ENCODE peak calls at places on chromosome 15, in six cellular contexts. One of them, this sample, is unnamed.

GRCh38 chr15:72009207-72009606 is 108.7 kb downstream of the MYO9A start:
- DNase-seq in HFFc6: no peak
- DNase-seq in spleen: no peak
- DNase-seq in HL-60: no peak
- DNase-seq in psoas muscle: no peak
- DNase-seq in AG04449: no peak
- DNase-seq in this sample: no peak

GRCh38 chr15:64870350-64870749 is 28.6 kb downstream of the PLEKHO2 start:
- DNase-seq in HFFc6: no peak
- DNase-seq in spleen: peak; percentile 87
- DNase-seq in HL-60: no peak
- DNase-seq in psoas muscle: no peak
- DNase-seq in AG04449: no peak
- DNase-seq in this sample: no peak

GRCh38 chr15:39140060-39140604 is 440.7 kb upstream of the THBS1 start:
- DNase-seq in HFFc6: peak; percentile 91
- DNase-seq in spleen: no peak
- DNase-seq in HL-60: no peak
- DNase-seq in psoas muscle: no peak
- DNase-seq in AG04449: peak; percentile 97
- DNase-seq in this sample: peak; percentile 72

GRCh38 chr15:30926161-30926560 is 22.4 kb downstream of the FAN1 start:
- DNase-seq in HFFc6: no peak
- DNase-seq in spleen: no peak
- DNase-seq in HL-60: no peak
- DNase-seq in psoas muscle: no peak
- DNase-seq in AG04449: no peak
- DNase-seq in this sample: no peak

GRCh38 chr15:72344602-72345001 is 24.6 kb upstream of the CELF6 start:
- DNase-seq in HFFc6: no peak
- DNase-seq in spleen: no peak
- DNase-seq in HL-60: no peak
- DNase-seq in psoas muscle: no peak
- DNase-seq in AG04449: no peak
- DNase-seq in this sample: no peak

GRCh38 chr15:79340315-79340602 is 29.3 kb downstream of the TMED3 start:
- DNase-seq in HFFc6: no peak
- DNase-seq in spleen: no peak
- DNase-seq in HL-60: no peak
- DNase-seq in psoas muscle: no peak
- DNase-seq in AG04449: no peak
- DNase-seq in this sample: no peak

GRCh38 chr15:63402498-63403253 is 21.0 kb upstream of the CA12 start:
- DNase-seq in HFFc6: peak; percentile 48
- DNase-seq in spleen: no peak
- DNase-seq in HL-60: no peak
- DNase-seq in psoas muscle: no peak
- DNase-seq in AG04449: no peak
- DNase-seq in this sample: peak; percentile 70

GRCh38 chr15:92997821-92998220 is 91.2 kb downstream of the RGMA start:
- DNase-seq in HFFc6: no peak
- DNase-seq in spleen: no peak
- DNase-seq in HL-60: no peak
- DNase-seq in psoas muscle: no peak
- DNase-seq in AG04449: no peak
- DNase-seq in this sample: no peak

GRCh38 chr15:26648676-26649075 is 124.2 kb downstream of the GABRB3 start:
- DNase-seq in HFFc6: no peak
- DNase-seq in spleen: no peak
- DNase-seq in HL-60: no peak
- DNase-seq in psoas muscle: no peak
- DNase-seq in AG04449: no peak
- DNase-seq in this sample: no peak

GRCh38 chr15:33298631-33299030 is 12.1 kb upstream of the RYR3 start:
- DNase-seq in HFFc6: no peak
- DNase-seq in spleen: no peak
- DNase-seq in HL-60: no peak
- DNase-seq in psoas muscle: no peak
- DNase-seq in AG04449: no peak
- DNase-seq in this sample: peak; percentile 71

GRCh38 chr15:82602195-82602594 is 45.0 kb downstream of the CPEB1 start:
- DNase-seq in HFFc6: no peak
- DNase-seq in spleen: no peak
- DNase-seq in HL-60: no peak
- DNase-seq in psoas muscle: no peak
- DNase-seq in AG04449: no peak
- DNase-seq in this sample: no peak

GRCh38 chr15:82942691-82943090 is 9.8 kb downstream of the HOMER2 start:
- DNase-seq in HFFc6: peak; percentile 21
- DNase-seq in spleen: peak; percentile 10
- DNase-seq in HL-60: no peak
- DNase-seq in psoas muscle: peak; percentile 91
- DNase-seq in AG04449: no peak
- DNase-seq in this sample: peak; percentile 99

GRCh38 chr15:57583282-57583681 is 8.4 kb upstream of the MYZAP start:
- DNase-seq in HFFc6: no peak
- DNase-seq in spleen: no peak
- DNase-seq in HL-60: no peak
- DNase-seq in psoas muscle: no peak
- DNase-seq in AG04449: no peak
- DNase-seq in this sample: no peak

GRCh38 chr15:89490081-89490480 is 6.3 kb downstream of the RHCG start:
- DNase-seq in HFFc6: no peak
- DNase-seq in spleen: no peak
- DNase-seq in HL-60: no peak
- DNase-seq in psoas muscle: no peak
- DNase-seq in AG04449: no peak
- DNase-seq in this sample: no peak

GRCh38 chr15:31037731-31038477 is 46.5 kb upstream of the MTMR10 start:
- DNase-seq in HFFc6: no peak
- DNase-seq in spleen: no peak
- DNase-seq in HL-60: no peak
- DNase-seq in psoas muscle: no peak
- DNase-seq in AG04449: no peak
- DNase-seq in this sample: no peak

GRCh38 chr15:89936051-89936792 is 23.5 kb upstream of the ARPIN start:
- DNase-seq in HFFc6: no peak
- DNase-seq in spleen: no peak
- DNase-seq in HL-60: peak; percentile 43
- DNase-seq in psoas muscle: no peak
- DNase-seq in AG04449: no peak
- DNase-seq in this sample: no peak

GRCh38 chr15:98954411-98954810 is 53.2 kb downstream of the PGPEP1L start:
- DNase-seq in HFFc6: peak; percentile 62
- DNase-seq in spleen: no peak
- DNase-seq in HL-60: no peak
- DNase-seq in psoas muscle: peak; percentile 87
- DNase-seq in AG04449: peak; percentile 87
- DNase-seq in this sample: no peak

GRCh38 chr15:70528270-70528706 is 235.1 kb downstream of the UACA start:
- DNase-seq in HFFc6: no peak
- DNase-seq in spleen: peak; percentile 82
- DNase-seq in HL-60: no peak
- DNase-seq in psoas muscle: no peak
- DNase-seq in AG04449: no peak
- DNase-seq in this sample: no peak

GRCh38 chr15:90664650-90665287 is 52.4 kb upstream of the BLM start:
- DNase-seq in HFFc6: no peak
- DNase-seq in spleen: peak; percentile 84
- DNase-seq in HL-60: no peak
- DNase-seq in psoas muscle: peak; percentile 80
- DNase-seq in AG04449: no peak
- DNase-seq in this sample: no peak

GRCh38 chr15:31440754-31441298 is 114.2 kb downstream of the KLF13 start:
- DNase-seq in HFFc6: no peak
- DNase-seq in spleen: peak; percentile 91
- DNase-seq in HL-60: no peak
- DNase-seq in psoas muscle: peak; percentile 80
- DNase-seq in AG04449: no peak
- DNase-seq in this sample: no peak

GRCh38 chr15:81776961-81777360 is 268.9 kb downstream of the MEX3B start:
- DNase-seq in HFFc6: no peak
- DNase-seq in spleen: no peak
- DNase-seq in HL-60: no peak
- DNase-seq in psoas muscle: no peak
- DNase-seq in AG04449: no peak
- DNase-seq in this sample: no peak

GRCh38 chr15:65377105-65377975 is 462 bp downstream of the IGDCC3 start:
- DNase-seq in HFFc6: no peak
- DNase-seq in spleen: no peak
- DNase-seq in HL-60: no peak
- DNase-seq in psoas muscle: no peak
- DNase-seq in AG04449: no peak
- DNase-seq in this sample: no peak

GRCh38 chr15:40928351-40928974 is 677 bp upstream of the DLL4 start:
- DNase-seq in HFFc6: no peak
- DNase-seq in spleen: peak; percentile 69
- DNase-seq in HL-60: no peak
- DNase-seq in psoas muscle: no peak
- DNase-seq in AG04449: no peak
- DNase-seq in this sample: peak; percentile 64

GRCh38 chr15:40325188-40325587 is 1.7 kb downstream of the INAFM2 start:
- DNase-seq in HFFc6: no peak
- DNase-seq in spleen: no peak
- DNase-seq in HL-60: no peak
- DNase-seq in psoas muscle: no peak
- DNase-seq in AG04449: no peak
- DNase-seq in this sample: no peak

GRCh38 chr15:66401130-66402021 is 14.7 kb downstream of the MAP2K1 start:
- DNase-seq in HFFc6: no peak
- DNase-seq in spleen: no peak
- DNase-seq in HL-60: no peak
- DNase-seq in psoas muscle: no peak
- DNase-seq in AG04449: no peak
- DNase-seq in this sample: peak; percentile 65

GRCh38 chr15:85609492-85609891 is 185.2 kb downstream of the KLHL25 start:
- DNase-seq in HFFc6: no peak
- DNase-seq in spleen: no peak
- DNase-seq in HL-60: no peak
- DNase-seq in psoas muscle: no peak
- DNase-seq in AG04449: no peak
- DNase-seq in this sample: no peak

DNA sequence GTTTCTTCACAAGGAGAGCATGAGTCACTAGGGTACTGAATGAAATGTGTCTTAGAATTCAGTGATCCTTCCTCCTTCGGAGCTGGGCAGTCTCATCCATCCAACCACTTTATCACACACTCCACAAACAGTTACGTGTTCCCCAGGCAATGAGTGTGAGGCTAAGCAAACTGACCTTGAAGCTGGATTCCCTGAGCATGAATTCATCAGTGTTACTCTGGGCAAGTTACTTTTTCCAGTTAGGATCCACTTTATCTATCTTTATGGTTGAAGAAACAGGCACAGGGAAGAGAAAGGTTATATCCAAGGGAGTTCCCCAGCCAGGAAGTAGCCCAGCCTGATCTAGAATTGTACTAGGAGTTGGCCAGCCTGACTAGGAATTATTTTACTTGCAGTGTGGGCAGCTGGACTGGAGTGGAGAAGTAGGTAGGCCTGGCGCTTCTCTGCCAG is 17.1 kb upstream of the GCNT3 start:
- DNase-seq in HFFc6: peak; percentile 69
- DNase-seq in spleen: no peak
- DNase-seq in HL-60: peak; percentile 3
- DNase-seq in psoas muscle: no peak
- DNase-seq in AG04449: peak; percentile 42
- DNase-seq in this sample: peak; percentile 71
- TF ChIP-seq CTCF in HFFc6: no peak
- TF ChIP-seq CTCF in spleen: no peak
- TF ChIP-seq CTCF in HL-60: no peak
- TF ChIP-seq CTCF in psoas muscle: no peak
- TF ChIP-seq CTCF in AG04449: no peak
- TF ChIP-seq CTCF in this sample: no peak

DNA sequence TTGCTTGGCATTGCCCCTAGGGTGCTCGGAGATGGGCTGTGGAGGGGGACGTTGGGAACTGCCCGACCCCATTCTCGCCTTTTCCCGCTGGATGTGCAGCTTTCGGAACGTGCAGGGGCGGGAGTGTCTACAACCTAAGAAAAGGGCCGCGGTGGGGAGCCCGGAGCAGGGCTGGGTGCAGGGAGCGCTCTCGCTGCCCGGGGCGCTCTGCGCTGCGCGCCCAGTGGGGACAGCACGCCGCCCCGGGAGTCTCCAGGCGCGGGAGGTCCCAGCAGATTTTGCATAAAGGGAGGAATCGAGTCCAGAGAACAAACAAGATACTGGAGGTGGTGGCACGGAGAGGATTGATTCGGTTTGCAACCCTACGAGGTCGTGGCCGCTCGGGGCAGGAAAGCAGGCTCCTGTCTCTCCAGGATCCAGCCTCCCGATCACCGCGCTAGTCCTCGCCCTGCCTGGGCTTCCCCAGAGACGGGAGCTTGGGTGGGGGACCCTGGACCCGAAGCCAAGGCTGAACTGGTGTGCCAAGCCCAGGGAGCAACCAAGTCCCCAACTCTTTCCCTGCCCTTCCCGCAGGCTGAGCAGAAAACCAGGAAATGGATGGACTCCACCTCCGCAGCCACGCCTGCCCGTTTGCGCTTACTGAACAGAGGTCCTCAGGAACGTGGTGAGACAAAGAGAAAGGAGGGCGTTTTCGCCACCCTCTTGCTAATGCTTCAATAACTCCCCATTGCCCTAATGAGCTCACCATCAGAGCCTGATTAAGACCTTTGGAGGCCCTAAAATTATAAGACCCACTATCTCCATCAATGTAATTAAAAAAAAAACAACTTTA is 59.7 kb downstream of the NOX5 start:
- DNase-seq in HFFc6: peak; percentile 24
- DNase-seq in spleen: no peak
- DNase-seq in HL-60: no peak
- DNase-seq in psoas muscle: peak; percentile 68
- DNase-seq in AG04449: no peak
- DNase-seq in this sample: peak; percentile 72
- TF ChIP-seq CTCF in HFFc6: peak; percentile 23
- TF ChIP-seq CTCF in spleen: no peak
- TF ChIP-seq CTCF in HL-60: no peak
- TF ChIP-seq CTCF in psoas muscle: no peak
- TF ChIP-seq CTCF in AG04449: no peak
- TF ChIP-seq CTCF in this sample: no peak

DNA sequence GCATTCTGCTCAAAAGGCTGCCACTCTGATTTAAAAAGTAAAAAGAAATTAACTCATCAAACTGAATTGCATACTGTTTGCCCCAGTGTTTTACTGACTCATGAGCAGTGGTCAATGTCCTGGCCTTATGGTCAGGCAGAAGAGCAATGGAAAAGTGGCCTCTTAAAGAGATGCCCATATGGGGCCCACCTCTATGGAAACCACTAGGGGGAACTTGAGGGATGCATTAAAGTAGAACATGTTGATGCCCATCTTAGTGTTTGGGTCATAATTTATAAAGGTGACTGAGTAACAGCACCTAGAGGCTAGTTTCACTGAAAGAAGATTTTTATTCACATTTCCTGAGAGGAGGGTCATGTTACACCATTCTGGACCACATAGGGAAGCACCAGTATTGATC is 66.5 kb upstream of the RNU6-1 start:
- DNase-seq in HFFc6: peak; percentile 28
- DNase-seq in spleen: no peak
- DNase-seq in HL-60: no peak
- DNase-seq in psoas muscle: no peak
- DNase-seq in AG04449: no peak
- DNase-seq in this sample: peak; percentile 25
- TF ChIP-seq CTCF in HFFc6: peak; percentile 69
- TF ChIP-seq CTCF in spleen: no peak
- TF ChIP-seq CTCF in HL-60: no peak
- TF ChIP-seq CTCF in psoas muscle: peak; percentile 32
- TF ChIP-seq CTCF in AG04449: no peak
- TF ChIP-seq CTCF in this sample: peak; percentile 40

GRCh38 chr15:28935316-28935715 is 49.5 kb downstream of the APBA2 start:
- DNase-seq in HFFc6: no peak
- DNase-seq in spleen: peak; percentile 79
- DNase-seq in HL-60: peak; percentile 6
- DNase-seq in psoas muscle: no peak
- DNase-seq in AG04449: no peak
- DNase-seq in this sample: no peak
- TF ChIP-seq CTCF in HFFc6: peak; percentile 50
- TF ChIP-seq CTCF in spleen: peak; percentile 33
- TF ChIP-seq CTCF in HL-60: peak; percentile 25
- TF ChIP-seq CTCF in psoas muscle: no peak
- TF ChIP-seq CTCF in AG04449: peak; percentile 13
- TF ChIP-seq CTCF in this sample: peak; percentile 13